ENCODE peak calls at places on chromosomes 13 and 19, in four cellular contexts. G is WTC11, J is HepG2, Q is K562. E is an unnamed sample.

GRCh38 chr19:6038634-6039405 is 60.9 kb upstream of the RANBP3 start:
- DNase-seq in G (no peak), J (no peak), Q (no peak), E (no peak)

GRCh38 chr19:17379221-17379631 is 2.1 kb upstream of the PLVAP start:
- DNase-seq in G (peak; percentile 53), J (no peak), Q (peak; percentile 7), E (no peak)

GRCh38 chr13:29883941-29884518 is 33.6 kb upstream of the UBL3 start:
- DNase-seq in G (no peak), J (no peak), Q (no peak), E (no peak)

GRCh38 chr19:19304186-19304975 is 15.9 kb downstream of the SUGP1 start:
- DNase-seq in G (no peak), J (no peak), Q (no peak), E (no peak)

GRCh38 chr13:44710576-44710975 is 134.4 kb upstream of the TSC22D1 start:
- DNase-seq in G (no peak), J (no peak), Q (no peak), E (no peak)

GRCh38 chr19:55259540-55260210 is 858 bp upstream of the PPP6R1 start:
- DNase-seq in G (no peak), J (no peak), Q (no peak), E (no peak)

GRCh38 chr19:644363-644762 is 4.7 kb downstream of the FGF22 start:
- DNase-seq in G (no peak), J (no peak), Q (no peak), E (no peak)

GRCh38 chr13:42696191-42696590 is 85.2 kb upstream of the FAM216B start:
- DNase-seq in G (no peak), J (no peak), Q (no peak), E (no peak)

GRCh38 chr19:30212574-30212973 is 159.6 kb upstream of the ZNF536 start:
- DNase-seq in G (no peak), J (no peak), Q (no peak), E (no peak)

GRCh38 chr13:33615436-33615835 is 202.5 kb upstream of the RFC3 start:
- DNase-seq in G (no peak), J (no peak), Q (no peak), E (no peak)

GRCh38 chr13:44155422-44156293 is 218.0 kb upstream of the SERP2 start:
- DNase-seq in G (peak; percentile 20), J (no peak), Q (peak; percentile 27), E (peak; percentile 65)

GRCh38 chr13:68697551-68697950 is 1410.1 kb upstream of the ATXN8OS start:
- DNase-seq in G (no peak), J (no peak), Q (no peak), E (no peak)

GRCh38 chr19:15292847-15293582 is 39.3 kb downstream of the BRD4 start:
- DNase-seq in G (no peak), J (no peak), Q (no peak), E (no peak)

GRCh38 chr13:40920826-40921225 is 98.3 kb downstream of the ELF1 start:
- DNase-seq in G (no peak), J (no peak), Q (no peak), E (no peak)

GRCh38 chr19:40284501-40285352 is at the start of gene AKT2:
- DNase-seq in G (peak; percentile 88), J (no peak), Q (peak; percentile 95), E (peak; percentile 76)

GRCh38 chr19:5192568-5192967 is 148.0 kb downstream of the PTPRS start:
- DNase-seq in G (no peak), J (no peak), Q (no peak), E (no peak)

GRCh38 chr19:926595-927043 is 784 bp downstream of the ARID3A start:
- DNase-seq in G (no peak), J (no peak), Q (no peak), E (no peak)

GRCh38 chr19:16587031-16588023 is 15.1 kb upstream of the SLC35E1 start:
- DNase-seq in G (no peak), J (no peak), Q (no peak), E (no peak)

GRCh38 chr13:50950808-50951207 is 41.2 kb downstream of the RNASEH2B start:
- DNase-seq in G (no peak), J (no peak), Q (no peak), E (no peak)

DNA sequence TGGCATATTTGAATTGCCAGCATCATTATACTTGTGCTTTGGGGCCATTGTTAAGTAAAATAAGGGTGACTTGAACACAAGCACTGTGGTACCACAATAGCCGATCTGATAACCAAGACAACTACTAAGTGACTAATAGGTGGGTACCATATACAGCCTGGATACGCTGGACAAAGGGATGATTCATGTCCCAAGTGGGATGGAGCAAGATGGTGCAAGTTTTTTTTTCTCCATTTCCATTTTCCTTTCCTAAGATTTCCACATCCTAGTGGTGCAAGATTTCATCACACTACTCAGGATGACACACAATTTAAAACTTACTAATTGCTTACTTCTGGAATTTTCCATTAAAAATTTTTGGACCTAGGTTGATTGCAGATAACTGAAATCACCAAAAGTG is 15.1 kb downstream of the BRCA2 start:
- DNase-seq in G (no peak), J (no peak), Q (no peak), E (no peak)
- TF ChIP-seq SP1 in G (no peak), J (no peak), Q (no peak), E (no peak)

DNA sequence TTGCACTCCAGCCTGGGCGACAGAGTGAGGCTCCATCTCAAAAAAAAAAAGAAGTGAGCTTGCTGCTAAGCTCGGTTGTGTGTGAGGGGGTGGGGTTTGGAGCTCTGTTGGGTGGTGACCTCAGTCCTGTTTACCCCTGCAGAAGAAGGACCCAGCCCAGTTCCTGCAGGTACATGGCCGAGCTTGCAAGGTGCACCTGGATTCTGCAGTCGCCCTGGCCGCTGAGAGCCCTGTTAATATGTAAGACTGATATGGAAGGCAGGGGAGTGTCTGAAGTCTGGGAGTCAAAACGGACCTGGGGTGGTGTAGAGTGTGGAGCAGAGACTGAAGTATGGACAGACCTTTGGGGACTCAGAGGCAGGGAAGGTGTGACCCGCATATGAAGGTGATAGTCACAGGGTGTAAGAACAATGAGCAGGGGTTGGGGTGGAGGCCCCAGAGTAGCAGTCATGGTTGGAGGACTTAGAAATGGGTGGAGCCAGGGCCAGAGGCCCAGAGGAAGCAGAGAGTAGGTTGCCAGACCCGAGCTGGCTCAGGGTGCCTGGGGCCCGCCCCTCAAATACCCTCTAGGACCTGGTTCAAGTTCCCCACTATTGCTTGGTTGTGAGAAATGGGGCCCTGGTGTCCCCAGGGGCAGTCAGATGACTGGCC is 13.2 kb downstream of the CLASRP start:
- DNase-seq in G (no peak), J (no peak), Q (no peak), E (no peak)
- TF ChIP-seq SP1 in G (no peak), J (no peak), Q (no peak), E (no peak)

GRCh38 chr19:45098521-45099464 is 5.8 kb downstream of the PPP1R37 start:
- DNase-seq in G (no peak), J (peak; percentile 40), Q (no peak), E (no peak)
- TF ChIP-seq SP1 in G (no peak), J (no peak), Q (no peak), E (no peak)

DNA sequence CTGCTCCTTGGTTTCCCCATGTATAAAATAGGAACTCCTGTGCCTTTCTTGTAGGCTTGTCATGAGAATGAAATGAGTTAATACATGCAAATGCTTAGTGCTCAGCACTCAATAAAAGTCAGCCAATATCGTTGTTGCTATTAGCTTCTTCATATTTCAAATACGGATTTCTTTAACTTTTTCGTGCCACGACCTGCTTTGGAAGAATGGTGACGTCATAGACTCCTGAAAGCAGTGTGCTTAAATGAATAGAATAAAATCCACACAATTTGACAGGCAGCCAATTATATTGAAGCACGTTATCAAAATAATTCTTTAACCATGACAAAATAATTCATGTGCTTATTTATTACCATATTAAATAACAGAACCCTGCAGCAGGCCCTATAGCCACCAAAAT is 26.6 kb upstream of the CDC16 start:
- DNase-seq in G (no peak), J (no peak), Q (no peak), E (no peak)
- TF ChIP-seq SP1 in G (no peak), J (no peak), Q (no peak), E (no peak)

DNA sequence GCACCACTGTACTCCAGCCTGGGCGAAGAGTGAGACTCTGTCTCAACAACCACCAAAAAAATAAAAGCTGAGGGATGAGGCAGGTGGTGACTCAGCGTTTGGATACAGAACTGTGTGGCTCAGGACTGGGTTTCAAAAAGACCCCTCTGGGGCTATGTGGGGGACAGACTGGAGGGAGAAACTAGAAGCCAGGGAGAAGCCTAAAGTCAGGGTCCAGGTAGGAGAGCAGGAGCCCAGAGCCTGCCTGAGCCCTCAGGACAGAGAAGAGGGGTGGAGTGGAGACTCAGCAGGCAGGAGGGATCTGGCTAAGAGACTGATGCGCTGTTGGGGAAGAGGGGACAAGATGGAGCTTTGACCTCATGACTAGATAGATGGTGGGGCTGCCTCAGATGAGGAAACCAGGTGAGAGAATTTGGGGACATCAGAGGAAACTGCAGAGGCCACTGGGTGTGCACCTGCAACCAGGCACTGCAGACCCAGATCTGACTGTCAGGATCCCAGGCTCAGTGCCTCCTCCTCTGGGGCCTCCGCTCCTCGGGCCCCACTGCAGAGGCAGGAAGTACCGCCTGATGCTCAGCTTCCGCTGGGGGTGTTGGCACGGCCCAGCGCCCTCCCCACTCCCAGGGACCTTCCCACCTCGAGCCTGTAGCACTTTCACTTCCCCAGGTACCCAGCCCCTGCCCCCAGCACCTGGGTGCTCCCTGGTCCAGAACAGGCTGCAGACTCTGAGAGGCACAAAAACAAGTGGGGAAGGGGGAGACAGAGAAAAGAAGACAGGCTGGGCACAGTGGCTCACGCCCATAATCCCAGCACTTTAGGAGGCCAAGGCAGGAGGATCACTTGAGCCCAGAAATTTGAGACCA is 1.5 kb upstream of the CD37 start:
- DNase-seq in G (no peak), J (no peak), Q (no peak), E (no peak)
- TF ChIP-seq SP1 in G (no peak), J (no peak), Q (no peak), E (no peak)

GRCh38 chr19:35509861-35510625 is 3.4 kb downstream of the DMKN start:
- DNase-seq in G (peak; percentile 97), J (peak; percentile 75), Q (peak; percentile 93), E (peak; percentile 92)
- TF ChIP-seq SP1 in G (no peak), J (no peak), Q (peak; percentile 33), E (no peak)

GRCh38 chr19:11887247-11887617 is 350 bp upstream of the ZNF69 start:
- DNase-seq in G (peak; percentile 33), J (no peak), Q (no peak), E (no peak)

GRCh38 chr19:11880598-11880997 is 7.0 kb upstream of the ZNF69 start:
- DNase-seq in G (no peak), J (no peak), Q (no peak), E (no peak)

DNA sequence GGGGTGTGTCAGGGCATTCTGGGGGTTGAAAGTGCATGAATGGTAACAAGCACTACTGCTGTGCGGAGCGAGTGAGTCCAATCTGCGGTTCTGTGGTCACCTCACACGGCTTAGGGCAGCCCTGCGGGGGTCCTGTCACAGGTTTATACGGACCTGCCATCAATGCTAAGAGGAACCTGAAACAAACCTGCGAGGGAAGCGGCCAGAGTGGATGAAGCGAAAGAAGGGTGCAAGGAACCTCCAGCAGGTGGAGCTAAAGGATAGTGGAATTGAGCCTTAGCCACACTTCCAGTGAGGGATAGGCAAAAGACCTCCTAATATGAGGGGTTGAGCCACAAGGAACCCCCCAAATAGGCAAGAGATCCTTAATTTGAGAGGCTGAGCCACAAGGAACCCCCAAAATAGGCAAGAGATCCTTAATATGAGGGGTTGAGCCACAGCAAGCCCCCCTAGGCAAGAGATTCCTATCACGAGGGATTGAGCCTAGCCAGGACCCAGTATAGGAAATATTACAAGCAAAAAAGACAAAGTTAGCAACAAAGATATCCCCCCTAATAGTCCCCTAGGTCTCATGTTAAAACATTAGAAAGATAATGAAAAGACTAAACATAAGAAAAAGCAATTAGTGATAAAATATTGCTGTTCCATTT is 6.3 kb upstream of the ZNF69 start:
- DNase-seq in G (peak; percentile 76), J (peak; percentile 49), Q (peak; percentile 56), E (peak; percentile 39)
- TF ChIP-seq SP1 in G (no peak), J (no peak), Q (no peak), E (no peak)

GRCh38 chr19:32692727-32693061 is 1.1 kb downstream of the NUDT19 start:
- DNase-seq in G (no peak), J (no peak), Q (no peak), E (no peak)
- TF ChIP-seq SP1 in G (no peak), J (no peak), Q (no peak), E (no peak)

E was measured in HEK293T.